ENCODE peak calls at places on chromosomes 1 and 21, in nine cellular contexts. One of them, this sample, is unnamed.
A peak's percentile ranks its signal among the peaks of the same experiment; 100 is the strongest.

GRCh38 chr1:224466151-224466550 is 31.6 kb upstream of the WDR26 start:
- DNase-seq in adrenal gland: no peak
- DNase-seq in CD4-positive, alpha-beta T cell: no peak
- DNase-seq in CD8-positive, alpha-beta T cell: no peak
- DNase-seq in lung: no peak
- DNase-seq in WTC11: no peak
- DNase-seq in type B pancreatic cell: no peak
- DNase-seq in tibial nerve: no peak
- DNase-seq in body of pancreas: no peak
- DNase-seq in this sample: no peak

GRCh38 chr1:150562384-150563339 is 13.5 kb downstream of the ADAMTSL4 start:
- DNase-seq in WTC11: peak; percentile 44
- DNase-seq in lung: no peak
- DNase-seq in CD8-positive, alpha-beta T cell: peak; percentile 80
- DNase-seq in tibial nerve: peak; percentile 13
- DNase-seq in adrenal gland: no peak
- DNase-seq in body of pancreas: no peak
- DNase-seq in CD4-positive, alpha-beta T cell: peak; percentile 65
- DNase-seq in type B pancreatic cell: no peak
- DNase-seq in this sample: no peak

GRCh38 chr1:79059361-79059760 is 52.8 kb upstream of the ADGRL4 start:
- DNase-seq in lung: no peak
- DNase-seq in CD8-positive, alpha-beta T cell: no peak
- DNase-seq in type B pancreatic cell: no peak
- DNase-seq in tibial nerve: no peak
- DNase-seq in CD4-positive, alpha-beta T cell: no peak
- DNase-seq in WTC11: no peak
- DNase-seq in adrenal gland: no peak
- DNase-seq in body of pancreas: no peak
- DNase-seq in this sample: no peak

GRCh38 chr1:76075877-76076276 is 1.3 kb downstream of the ST6GALNAC3 start:
- DNase-seq in WTC11: no peak
- DNase-seq in CD4-positive, alpha-beta T cell: no peak
- DNase-seq in tibial nerve: no peak
- DNase-seq in CD8-positive, alpha-beta T cell: no peak
- DNase-seq in lung: no peak
- DNase-seq in adrenal gland: no peak
- DNase-seq in type B pancreatic cell: no peak
- DNase-seq in body of pancreas: no peak
- DNase-seq in this sample: no peak

GRCh38 chr1:235979716-235980338 is 85.1 kb downstream of the NID1 start:
- DNase-seq in body of pancreas: no peak
- DNase-seq in WTC11: no peak
- DNase-seq in CD4-positive, alpha-beta T cell: no peak
- DNase-seq in tibial nerve: no peak
- DNase-seq in CD8-positive, alpha-beta T cell: no peak
- DNase-seq in lung: no peak
- DNase-seq in adrenal gland: no peak
- DNase-seq in type B pancreatic cell: no peak
- DNase-seq in this sample: no peak

GRCh38 chr1:151085953-151086559 is 15.5 kb downstream of the GABPB2 start:
- DNase-seq in CD4-positive, alpha-beta T cell: no peak
- DNase-seq in type B pancreatic cell: no peak
- DNase-seq in WTC11: no peak
- DNase-seq in adrenal gland: no peak
- DNase-seq in body of pancreas: no peak
- DNase-seq in CD8-positive, alpha-beta T cell: no peak
- DNase-seq in tibial nerve: no peak
- DNase-seq in lung: no peak
- DNase-seq in this sample: no peak

GRCh38 chr21:37445228-37445627 is 78.7 kb downstream of the DYRK1A start:
- DNase-seq in body of pancreas: no peak
- DNase-seq in lung: no peak
- DNase-seq in WTC11: no peak
- DNase-seq in type B pancreatic cell: no peak
- DNase-seq in CD4-positive, alpha-beta T cell: no peak
- DNase-seq in tibial nerve: no peak
- DNase-seq in adrenal gland: no peak
- DNase-seq in CD8-positive, alpha-beta T cell: no peak
- DNase-seq in this sample: no peak

GRCh38 chr1:150876111-150876434 is 326 bp downstream of the ARNT start:
- DNase-seq in type B pancreatic cell: no peak
- DNase-seq in CD8-positive, alpha-beta T cell: no peak
- DNase-seq in lung: no peak
- DNase-seq in body of pancreas: no peak
- DNase-seq in CD4-positive, alpha-beta T cell: no peak
- DNase-seq in adrenal gland: no peak
- DNase-seq in WTC11: no peak
- DNase-seq in tibial nerve: no peak
- DNase-seq in this sample: no peak

GRCh38 chr1:154225370-154225769 is 4.6 kb downstream of the UBAP2L start:
- DNase-seq in body of pancreas: no peak
- DNase-seq in WTC11: no peak
- DNase-seq in adrenal gland: no peak
- DNase-seq in tibial nerve: no peak
- DNase-seq in lung: no peak
- DNase-seq in CD4-positive, alpha-beta T cell: no peak
- DNase-seq in CD8-positive, alpha-beta T cell: no peak
- DNase-seq in type B pancreatic cell: no peak
- DNase-seq in this sample: no peak

GRCh38 chr1:42529724-42530161 is 66.7 kb downstream of the CCDC30 start:
- DNase-seq in lung: no peak
- DNase-seq in CD8-positive, alpha-beta T cell: no peak
- DNase-seq in tibial nerve: no peak
- DNase-seq in WTC11: no peak
- DNase-seq in type B pancreatic cell: no peak
- DNase-seq in body of pancreas: no peak
- DNase-seq in adrenal gland: no peak
- DNase-seq in CD4-positive, alpha-beta T cell: no peak
- DNase-seq in this sample: no peak

GRCh38 chr1:63593887-63594617 is 841 bp downstream of the PGM1 start:
- DNase-seq in CD8-positive, alpha-beta T cell: peak; percentile 86
- DNase-seq in tibial nerve: peak; percentile 17
- DNase-seq in CD4-positive, alpha-beta T cell: peak; percentile 68
- DNase-seq in body of pancreas: peak; percentile 83
- DNase-seq in lung: peak; percentile 84
- DNase-seq in adrenal gland: peak; percentile 74
- DNase-seq in type B pancreatic cell: peak; percentile 77
- DNase-seq in WTC11: peak; percentile 80
- DNase-seq in this sample: peak; percentile 57

GRCh38 chr1:7047866-7048265 is 262.6 kb downstream of the CAMTA1 start:
- DNase-seq in CD4-positive, alpha-beta T cell: no peak
- DNase-seq in tibial nerve: no peak
- DNase-seq in adrenal gland: no peak
- DNase-seq in WTC11: no peak
- DNase-seq in CD8-positive, alpha-beta T cell: no peak
- DNase-seq in type B pancreatic cell: no peak
- DNase-seq in body of pancreas: no peak
- DNase-seq in lung: no peak
- DNase-seq in this sample: no peak

GRCh38 chr1:26887125-26887524 is 3.0 kb downstream of the GPN2 start:
- DNase-seq in WTC11: no peak
- DNase-seq in adrenal gland: no peak
- DNase-seq in CD4-positive, alpha-beta T cell: no peak
- DNase-seq in body of pancreas: no peak
- DNase-seq in type B pancreatic cell: no peak
- DNase-seq in lung: no peak
- DNase-seq in tibial nerve: no peak
- DNase-seq in CD8-positive, alpha-beta T cell: peak; percentile 23
- DNase-seq in this sample: no peak

GRCh38 chr1:226132731-226133503 is 53.6 kb downstream of the ACBD3 start:
- DNase-seq in CD4-positive, alpha-beta T cell: no peak
- DNase-seq in body of pancreas: no peak
- DNase-seq in CD8-positive, alpha-beta T cell: no peak
- DNase-seq in tibial nerve: no peak
- DNase-seq in type B pancreatic cell: no peak
- DNase-seq in WTC11: no peak
- DNase-seq in adrenal gland: no peak
- DNase-seq in lung: peak; percentile 54
- DNase-seq in this sample: no peak

GRCh38 chr1:22212400-22213233 is 69.7 kb upstream of the WNT4 start:
- DNase-seq in adrenal gland: no peak
- DNase-seq in WTC11: no peak
- DNase-seq in type B pancreatic cell: no peak
- DNase-seq in CD8-positive, alpha-beta T cell: no peak
- DNase-seq in body of pancreas: no peak
- DNase-seq in tibial nerve: no peak
- DNase-seq in CD4-positive, alpha-beta T cell: no peak
- DNase-seq in lung: no peak
- DNase-seq in this sample: no peak

GRCh38 chr1:87117761-87118160 is 203.3 kb downstream of the HS2ST1 start:
- DNase-seq in adrenal gland: no peak
- DNase-seq in body of pancreas: no peak
- DNase-seq in CD4-positive, alpha-beta T cell: no peak
- DNase-seq in type B pancreatic cell: no peak
- DNase-seq in CD8-positive, alpha-beta T cell: no peak
- DNase-seq in WTC11: no peak
- DNase-seq in lung: no peak
- DNase-seq in tibial nerve: no peak
- DNase-seq in this sample: no peak

GRCh38 chr1:217088521-217089221 is 365.4 kb upstream of the ESRRG start:
- DNase-seq in adrenal gland: no peak
- DNase-seq in type B pancreatic cell: no peak
- DNase-seq in tibial nerve: no peak
- DNase-seq in lung: no peak
- DNase-seq in CD4-positive, alpha-beta T cell: no peak
- DNase-seq in CD8-positive, alpha-beta T cell: no peak
- DNase-seq in body of pancreas: no peak
- DNase-seq in WTC11: no peak
- DNase-seq in this sample: no peak

DNA sequence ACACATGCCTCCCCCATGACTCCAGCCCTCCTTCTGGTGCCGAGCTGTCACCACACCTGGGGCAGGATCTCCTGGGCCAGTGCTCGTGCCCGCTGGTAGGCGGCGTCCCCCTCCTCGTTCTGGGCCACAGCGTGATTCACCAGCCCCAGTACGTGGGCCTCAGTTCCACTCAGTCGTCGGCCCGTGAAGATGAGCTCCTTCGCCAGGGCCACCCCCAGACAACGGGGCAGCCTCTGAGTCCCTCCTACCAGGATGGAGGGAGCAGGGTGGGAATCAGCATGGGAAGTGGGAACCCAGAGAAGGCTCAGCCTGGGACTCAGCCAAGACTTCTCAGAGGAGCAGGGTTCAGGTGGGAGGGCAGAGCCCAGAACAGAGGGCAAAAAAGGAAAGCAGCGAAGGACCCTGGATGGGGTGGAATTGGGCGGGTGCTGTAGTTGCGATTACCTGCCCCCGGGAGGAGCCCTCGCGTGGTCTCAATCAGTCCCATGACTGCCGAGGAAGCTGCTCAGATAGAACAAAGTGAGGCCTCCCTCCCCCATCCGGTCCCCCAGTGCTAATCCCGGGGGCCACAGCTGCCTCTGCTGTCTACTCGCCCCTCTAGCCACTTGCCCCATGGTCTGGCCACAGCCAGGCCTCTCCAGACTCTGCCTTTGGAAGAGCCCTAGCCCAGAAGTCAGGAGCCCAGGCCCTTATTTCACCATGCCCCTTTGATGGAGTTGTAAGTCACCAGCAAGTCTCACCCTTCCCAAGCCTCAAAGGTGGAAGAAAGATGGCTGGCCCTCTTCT is 16.8 kb downstream of the ECHDC2 start:
- DNase-seq in CD4-positive, alpha-beta T cell: peak; percentile 20
- DNase-seq in CD8-positive, alpha-beta T cell: peak; percentile 46
- DNase-seq in WTC11: peak; percentile 78
- DNase-seq in lung: no peak
- DNase-seq in body of pancreas: peak; percentile 27
- DNase-seq in type B pancreatic cell: no peak
- DNase-seq in adrenal gland: no peak
- DNase-seq in tibial nerve: no peak
- DNase-seq in this sample: no peak
- TF ChIP-seq CTCF in CD4-positive, alpha-beta T cell: peak; percentile 37
- TF ChIP-seq CTCF in CD8-positive, alpha-beta T cell: peak; percentile 20
- TF ChIP-seq CTCF in WTC11: no peak
- TF ChIP-seq CTCF in lung: no peak
- TF ChIP-seq CTCF in body of pancreas: peak; percentile 27
- TF ChIP-seq CTCF in type B pancreatic cell: peak; percentile 64
- TF ChIP-seq CTCF in adrenal gland: no peak
- TF ChIP-seq CTCF in tibial nerve: no peak
- TF ChIP-seq CTCF in this sample: no peak

GRCh38 chr1:209095627-209096595 is 487.6 kb upstream of the CAMK1G start:
- DNase-seq in tibial nerve: no peak
- DNase-seq in body of pancreas: no peak
- DNase-seq in WTC11: no peak
- DNase-seq in type B pancreatic cell: no peak
- DNase-seq in adrenal gland: no peak
- DNase-seq in lung: no peak
- DNase-seq in CD4-positive, alpha-beta T cell: no peak
- DNase-seq in CD8-positive, alpha-beta T cell: no peak
- DNase-seq in this sample: no peak

GRCh38 chr1:209094384-209094783 is 489.1 kb upstream of the CAMK1G start:
- DNase-seq in CD4-positive, alpha-beta T cell: no peak
- DNase-seq in adrenal gland: no peak
- DNase-seq in lung: no peak
- DNase-seq in body of pancreas: no peak
- DNase-seq in tibial nerve: no peak
- DNase-seq in WTC11: no peak
- DNase-seq in type B pancreatic cell: no peak
- DNase-seq in CD8-positive, alpha-beta T cell: no peak
- DNase-seq in this sample: no peak
- TF ChIP-seq CTCF in CD4-positive, alpha-beta T cell: no peak
- TF ChIP-seq CTCF in adrenal gland: no peak
- TF ChIP-seq CTCF in lung: no peak
- TF ChIP-seq CTCF in body of pancreas: no peak
- TF ChIP-seq CTCF in tibial nerve: no peak
- TF ChIP-seq CTCF in WTC11: no peak
- TF ChIP-seq CTCF in type B pancreatic cell: peak; percentile 49
- TF ChIP-seq CTCF in CD8-positive, alpha-beta T cell: no peak
- TF ChIP-seq CTCF in this sample: no peak

GRCh38 chr21:46095106-46095719 is 2.7 kb upstream of the COL6A2 start:
- DNase-seq in CD8-positive, alpha-beta T cell: no peak
- DNase-seq in WTC11: no peak
- DNase-seq in adrenal gland: no peak
- DNase-seq in lung: no peak
- DNase-seq in tibial nerve: no peak
- DNase-seq in CD4-positive, alpha-beta T cell: no peak
- DNase-seq in body of pancreas: no peak
- DNase-seq in type B pancreatic cell: no peak
- DNase-seq in this sample: peak; percentile 10
- TF ChIP-seq CTCF in CD8-positive, alpha-beta T cell: no peak
- TF ChIP-seq CTCF in WTC11: no peak
- TF ChIP-seq CTCF in adrenal gland: no peak
- TF ChIP-seq CTCF in lung: no peak
- TF ChIP-seq CTCF in tibial nerve: peak; percentile 28
- TF ChIP-seq CTCF in CD4-positive, alpha-beta T cell: no peak
- TF ChIP-seq CTCF in body of pancreas: no peak
- TF ChIP-seq CTCF in type B pancreatic cell: no peak
- TF ChIP-seq CTCF in this sample: no peak

DNA sequence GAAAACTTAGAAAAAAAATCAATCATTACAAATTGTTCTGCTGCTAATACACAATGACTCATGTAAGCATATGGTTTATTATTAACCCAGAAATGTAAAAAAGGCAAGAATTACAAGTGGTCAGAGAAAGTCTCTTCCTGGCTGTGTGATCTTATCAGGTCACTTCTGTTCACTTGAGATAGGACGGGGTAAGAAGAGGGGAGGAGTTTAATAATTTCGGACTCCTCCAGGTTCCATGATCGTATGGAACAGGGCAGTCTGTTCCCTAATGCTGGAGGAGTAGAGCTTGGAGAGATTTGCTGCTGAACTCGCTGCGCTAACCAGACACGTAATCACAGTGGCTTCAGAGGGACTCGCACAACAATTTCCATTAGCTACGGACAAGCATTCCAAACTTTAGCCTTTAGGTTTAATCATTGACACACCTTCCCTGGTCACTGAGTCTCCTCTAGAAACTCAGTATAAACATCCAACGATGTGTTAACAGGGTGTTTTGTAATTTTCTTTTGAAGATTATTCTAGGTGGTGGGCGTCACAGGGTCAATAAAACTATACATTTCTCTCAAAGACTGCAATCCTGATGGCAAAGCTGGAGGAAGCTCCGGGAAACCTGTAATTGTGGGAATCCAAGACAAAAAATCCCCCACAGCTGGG is 1.3 kb downstream of the CRYZ start:
- DNase-seq in adrenal gland: no peak
- DNase-seq in WTC11: no peak
- DNase-seq in body of pancreas: peak; percentile 55
- DNase-seq in tibial nerve: no peak
- DNase-seq in type B pancreatic cell: no peak
- DNase-seq in lung: no peak
- DNase-seq in CD8-positive, alpha-beta T cell: no peak
- DNase-seq in CD4-positive, alpha-beta T cell: no peak
- DNase-seq in this sample: no peak
- TF ChIP-seq CTCF in adrenal gland: no peak
- TF ChIP-seq CTCF in WTC11: no peak
- TF ChIP-seq CTCF in body of pancreas: no peak
- TF ChIP-seq CTCF in tibial nerve: no peak
- TF ChIP-seq CTCF in type B pancreatic cell: no peak
- TF ChIP-seq CTCF in lung: no peak
- TF ChIP-seq CTCF in CD8-positive, alpha-beta T cell: no peak
- TF ChIP-seq CTCF in CD4-positive, alpha-beta T cell: no peak
- TF ChIP-seq CTCF in this sample: no peak